ENCODE peak calls at places on chromosomes 13 and 19, in nine cellular contexts. M, K, D, Z, Y, E, N, R and J are unnamed samples. For H3K4me1, the result is how much of the 10 kb centered on the place peaks cover.

GRCh38 chr19:57664269-57665127 is 4.2 kb upstream of the ZSCAN4 start:
- DNase-seq in M (peak), K (peak), D (peak), Z (peak), Y (peak), E (peak), N (peak), R (peak), J (peak)

GRCh38 chr13:113458218-113459065 is 5.2 kb upstream of the ADPRHL1 start:
- DNase-seq in M (no peak), K (peak), D (no peak), Z (peak), Y (no peak), E (no peak), N (no peak), R (peak), J (no peak)

GRCh38 chr19:3369337-3370213 is 3.2 kb downstream of the NFIC start:
- DNase-seq in M (no peak), K (peak), D (peak), Z (peak), Y (peak), E (no peak), N (peak), R (peak), J (peak)

GRCh38 chr13:113565526-113566226 is 18.9 kb upstream of the TFDP1 start:
- DNase-seq in M (no peak), K (no peak), D (no peak), Z (no peak), Y (no peak), E (no peak), N (no peak), R (no peak), J (peak)

GRCh38 chr19:28889941-28890645 is 322.9 kb downstream of the UQCRFS1 start:
- DNase-seq in M (no peak), K (no peak), D (no peak), Z (no peak), Y (no peak), E (no peak), N (no peak), R (no peak), J (no peak)

GRCh38 chr13:106373304-106373988 is 162.0 kb downstream of the EFNB2 start:
- DNase-seq in M (no peak), K (no peak), D (no peak), Z (no peak), Y (no peak), E (no peak), N (no peak), R (no peak), J (no peak)

GRCh38 chr13:113544896-113545295 is 39.7 kb upstream of the TFDP1 start:
- DNase-seq in M (peak), K (peak), D (peak), Z (no peak), Y (no peak), E (no peak), N (no peak), R (peak), J (no peak)

GRCh38 chr19:24069907-24070657 is 16.9 kb upstream of the ZNF254 start:
- DNase-seq in M (no peak), K (no peak), D (peak), Z (no peak), Y (no peak), E (no peak), N (peak), R (no peak), J (no peak)

GRCh38 chr13:102983496-102983895 is 82.7 kb downstream of the SLC10A2 start:
- DNase-seq in M (no peak), K (no peak), D (no peak), Z (no peak), Y (no peak), E (no peak), N (no peak), R (no peak), J (no peak)

GRCh38 chr19:11995174-11995573 is 30.3 kb downstream of the ZNF763 start:
- DNase-seq in M (no peak), K (no peak), D (no peak), Z (no peak), Y (no peak), E (no peak), N (no peak), R (no peak), J (no peak)

GRCh38 chr13:73865027-73865426 is 269.2 kb downstream of the KLF12 start:
- DNase-seq in M (no peak), K (no peak), D (no peak), Z (no peak), Y (no peak), E (no peak), N (no peak), R (no peak), J (no peak)

GRCh38 chr13:42788601-42789000 is 7.2 kb downstream of the FAM216B start:
- DNase-seq in M (no peak), K (no peak), D (no peak), Z (no peak), Y (no peak), E (no peak), N (peak), R (no peak), J (no peak)

GRCh38 chr13:23657056-23657455 is 86.8 kb downstream of the TNFRSF19 start:
- DNase-seq in M (no peak), K (no peak), D (no peak), Z (no peak), Y (no peak), E (no peak), N (no peak), R (no peak), J (no peak)

GRCh38 chr13:79423801-79424642 is 18.0 kb upstream of the RBM26 start:
- DNase-seq in M (no peak), K (no peak), D (no peak), Z (peak), Y (no peak), E (peak), N (peak), R (no peak), J (no peak)

GRCh38 chr19:46413262-46414031 is at the start of gene CCDC8:
- DNase-seq in M (no peak), K (peak), D (peak), Z (peak), Y (peak), E (no peak), N (no peak), R (peak), J (peak)

GRCh38 chr19:46746281-46746965 is at the start of gene STRN4:
- DNase-seq in M (peak), K (peak), D (no peak), Z (peak), Y (peak), E (peak), N (peak), R (peak), J (no peak)

GRCh38 chr13:59425211-59425721 is 738.5 kb downstream of the DIAPH3 start:
- DNase-seq in M (no peak), K (no peak), D (no peak), Z (no peak), Y (no peak), E (no peak), N (no peak), R (no peak), J (no peak)

GRCh38 chr19:2613507-2614295 is 88.8 kb downstream of the GNG7 start:
- DNase-seq in M (no peak), K (no peak), D (peak), Z (peak), Y (peak), E (peak), N (peak), R (no peak), J (no peak)

GRCh38 chr13:95300625-95301134 is 571 bp downstream of the ABCC4 start:
- DNase-seq in M (peak), K (peak), D (peak), Z (peak), Y (peak), E (peak), N (peak), R (peak), J (peak)

GRCh38 chr13:42836930-42837329 is 55.5 kb downstream of the FAM216B start:
- DNase-seq in M (no peak), K (no peak), D (no peak), Z (peak), Y (no peak), E (no peak), N (peak), R (no peak), J (no peak)

GRCh38 chr19:29966594-29967249 is 24.7 kb downstream of the URI1 start:
- DNase-seq in M (no peak), K (no peak), D (no peak), Z (no peak), Y (no peak), E (no peak), N (peak), R (no peak), J (no peak)

GRCh38 chr13:21733475-21734311 is 62.8 kb downstream of the FGF9 start:
- DNase-seq in M (no peak), K (no peak), D (no peak), Z (peak), Y (no peak), E (no peak), N (no peak), R (no peak), J (no peak)

GRCh38 chr13:113789167-113789566 is 30.1 kb downstream of the TMEM255B start:
- DNase-seq in M (peak), K (no peak), D (no peak), Z (no peak), Y (no peak), E (no peak), N (no peak), R (no peak), J (no peak)

GRCh38 chr19:8498295-8498694 is 4.1 kb downstream of the PRAM1 start:
- DNase-seq in M (no peak), K (no peak), D (no peak), Z (no peak), Y (no peak), E (no peak), N (no peak), R (no peak), J (no peak)

GRCh38 chr13:61880576-61881283 is 465.1 kb upstream of the PCDH20 start:
- DNase-seq in M (no peak), K (no peak), D (no peak), Z (peak), Y (no peak), E (no peak), N (peak), R (no peak), J (no peak)

GRCh38 chr13:111327701-111328100 is 7.3 kb downstream of the TEX29 start:
- DNase-seq in M (no peak), K (no peak), D (no peak), Z (no peak), Y (no peak), E (no peak), N (no peak), R (no peak), J (no peak)

GRCh38 chr13:88376762-88377388 is 705.7 kb downstream of the SLITRK5 start:
- DNase-seq in M (no peak), K (no peak), D (no peak), Z (no peak), Y (no peak), E (no peak), N (no peak), R (no peak), J (no peak)

GRCh38 chr13:95355491-95355890 is 54.2 kb upstream of the ABCC4 start:
- DNase-seq in M (no peak), K (no peak), D (no peak), Z (no peak), Y (no peak), E (no peak), N (peak), R (no peak), J (no peak)

GRCh38 chr13:78121459-78122348 is 203.1 kb upstream of the EDNRB start:
- DNase-seq in M (no peak), K (peak), D (no peak), Z (peak), Y (no peak), E (peak), N (peak), R (peak), J (peak)

DNA sequence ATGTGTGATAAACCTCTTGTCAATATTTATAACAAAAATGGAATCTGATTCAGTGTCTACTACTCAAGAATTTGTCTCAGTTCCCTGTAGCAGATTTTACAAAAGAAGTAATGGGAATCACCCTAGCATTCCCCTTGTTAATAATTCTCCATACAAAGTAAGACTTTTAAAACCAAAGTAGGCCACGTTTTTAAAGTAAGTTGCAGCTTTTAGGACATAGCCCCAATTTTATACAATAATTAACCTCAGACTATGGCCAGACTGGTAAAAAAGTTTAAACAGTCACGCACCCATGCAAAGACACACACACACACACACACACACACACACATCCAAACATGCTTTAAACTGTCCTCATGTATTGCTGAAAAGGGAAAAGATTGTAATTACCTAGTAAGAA is 589.9 kb downstream of the PCDH9 start:
- DNase-seq in M (no peak), K (no peak), D (no peak), Z (no peak), Y (no peak), E (no peak), N (no peak), R (no peak), J (no peak)
- H3K4me1 ChIP-seq in M (under half), K (under half), D (under half), Z (under half), Y (under half), E (under half), N (under half), R (under half), J (under half)

GRCh38 chr19:33393286-33394005 is 19.9 kb downstream of the CEBPG start:
- DNase-seq in M (peak), K (no peak), D (peak), Z (peak), Y (no peak), E (no peak), N (no peak), R (peak), J (no peak)

GRCh38 chr19:33392341-33393285 is 19.1 kb downstream of the CEBPG start:
- DNase-seq in M (peak), K (no peak), D (peak), Z (no peak), Y (no peak), E (no peak), N (no peak), R (peak), J (no peak)

GRCh38 chr19:33394723-33395560 is 21.4 kb downstream of the CEBPG start:
- DNase-seq in M (peak), K (no peak), D (peak), Z (no peak), Y (no peak), E (no peak), N (no peak), R (no peak), J (no peak)

GRCh38 chr19:33395561-33396550 is 22.3 kb downstream of the CEBPG start:
- DNase-seq in M (peak), K (no peak), D (peak), Z (no peak), Y (peak), E (no peak), N (no peak), R (peak), J (no peak)

GRCh38 chr19:33394006-33394722 is 20.7 kb downstream of the CEBPG start:
- DNase-seq in M (peak), K (no peak), D (peak), Z (no peak), Y (peak), E (no peak), N (peak), R (no peak), J (no peak)
- H3K4me1 ChIP-seq in M (under half), K (under half), D (under half), Z (under half), Y (half or more), E (under half), N (under half), R (under half), J (under half)

GRCh38 chr19:39400997-39401548 is 5.6 kb upstream of the ZFP36 start:
- DNase-seq in M (no peak), K (no peak), D (no peak), Z (no peak), Y (no peak), E (no peak), N (no peak), R (no peak), J (no peak)

GRCh38 chr19:39403331-39404312 is 3.0 kb upstream of the ZFP36 start:
- DNase-seq in M (peak), K (peak), D (peak), Z (peak), Y (peak), E (peak), N (peak), R (peak), J (peak)

GRCh38 chr19:39402417-39403297 is 4.0 kb upstream of the ZFP36 start:
- DNase-seq in M (peak), K (peak), D (peak), Z (peak), Y (peak), E (peak), N (peak), R (peak), J (peak)

GRCh38 chr19:39399684-39400465 is 6.8 kb upstream of the ZFP36 start:
- DNase-seq in M (peak), K (no peak), D (no peak), Z (no peak), Y (no peak), E (no peak), N (no peak), R (no peak), J (no peak)

DNA sequence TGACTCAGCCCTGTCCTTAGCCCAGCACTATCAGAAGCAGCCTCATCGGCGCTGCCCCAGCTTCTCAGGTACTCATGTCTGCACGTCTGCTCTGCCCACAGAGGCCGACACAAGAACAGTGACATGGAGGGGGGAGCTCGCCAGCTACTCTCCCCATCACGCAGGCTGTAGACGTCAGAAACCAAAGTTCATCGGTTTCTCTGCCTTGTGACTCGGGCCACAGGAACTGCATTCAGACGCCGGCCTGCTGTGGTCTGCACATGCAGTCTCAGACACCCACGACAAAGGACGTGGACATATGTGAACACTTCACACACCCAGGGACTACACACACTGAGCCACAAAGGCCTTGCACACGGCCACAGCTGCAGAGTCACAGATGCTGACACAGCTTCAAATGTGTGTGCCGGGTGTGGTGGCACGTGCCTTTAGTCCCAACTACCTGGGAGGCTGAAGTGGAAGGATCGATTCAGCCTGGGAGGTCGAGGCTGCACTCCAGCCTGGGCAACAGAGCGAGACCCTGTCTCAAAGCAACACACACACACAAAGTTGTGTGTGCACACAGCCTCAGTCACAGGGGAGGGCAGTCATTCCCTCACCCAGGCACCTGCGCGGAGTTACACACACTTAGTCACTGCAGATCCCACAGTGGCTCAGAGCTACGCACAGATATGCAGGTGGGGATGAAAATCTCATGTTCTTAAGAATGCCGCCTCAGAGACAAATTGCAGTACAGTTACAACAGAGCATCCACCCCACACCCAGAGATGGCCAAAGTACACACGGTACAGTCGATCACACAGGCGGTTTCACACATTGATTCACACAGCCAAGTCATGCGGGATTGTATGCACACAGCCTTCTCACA is 4.9 kb upstream of the ZFP36 start:
- DNase-seq in M (peak), K (no peak), D (peak), Z (peak), Y (peak), E (peak), N (peak), R (no peak), J (peak)
- H3K4me1 ChIP-seq in M (half or more), K (under half), D (under half), Z (under half), Y (under half), E (half or more), N (under half), R (under half), J (under half)

GRCh38 chr19:16112778-16113177 is 1.1 kb downstream of the RAB8A start:
- DNase-seq in M (no peak), K (no peak), D (no peak), Z (no peak), Y (no peak), E (no peak), N (no peak), R (no peak), J (no peak)

GRCh38 chr19:16115309-16116039 is 3.8 kb downstream of the RAB8A start:
- DNase-seq in M (no peak), K (no peak), D (no peak), Z (no peak), Y (no peak), E (no peak), N (no peak), R (no peak), J (no peak)

GRCh38 chr19:16111160-16111908 is at the start of gene RAB8A:
- DNase-seq in M (peak), K (peak), D (peak), Z (peak), Y (peak), E (peak), N (peak), R (peak), J (peak)

GRCh38 chr19:16113727-16114126 is 2.0 kb downstream of the RAB8A start:
- DNase-seq in M (no peak), K (no peak), D (no peak), Z (no peak), Y (no peak), E (no peak), N (no peak), R (no peak), J (no peak)

DNA sequence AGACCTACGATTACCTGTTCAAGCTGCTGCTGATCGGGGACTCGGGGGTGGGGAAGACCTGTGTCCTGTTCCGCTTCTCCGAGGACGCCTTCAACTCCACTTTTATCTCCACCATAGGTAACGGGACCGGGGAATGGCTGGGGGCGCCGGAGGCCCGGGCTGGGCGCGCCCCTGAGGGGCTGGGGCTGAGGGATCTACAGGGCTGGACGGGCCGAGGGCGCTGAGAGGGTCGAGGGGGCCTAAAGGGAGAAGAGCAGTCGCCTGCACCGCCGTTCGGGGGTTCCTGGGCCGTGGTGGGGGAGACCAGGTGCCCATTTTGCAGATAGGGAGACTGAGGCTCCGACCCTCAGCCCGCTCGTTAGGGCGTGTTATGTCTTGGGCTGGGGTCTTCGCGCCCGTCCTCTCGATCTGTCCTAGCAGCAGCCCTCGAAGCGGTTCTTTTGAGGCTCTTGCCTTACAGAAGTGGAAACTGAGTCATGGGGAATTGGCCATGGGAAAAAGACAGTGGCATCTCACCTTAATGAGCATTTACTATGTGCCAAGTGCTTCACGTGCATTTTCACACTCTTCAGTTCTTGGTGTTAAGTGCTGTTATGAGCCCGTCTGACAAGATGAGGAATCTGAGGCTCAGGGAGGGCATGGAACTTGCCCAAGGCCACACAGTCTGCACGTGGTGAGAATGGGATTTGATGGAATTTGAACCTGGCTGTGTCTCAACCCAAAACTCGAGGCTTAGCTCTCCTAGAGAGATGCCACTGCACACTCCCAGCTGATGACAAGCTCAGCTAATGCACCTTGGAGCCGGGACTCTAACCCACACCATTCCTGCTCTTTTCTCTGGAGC is 442 bp downstream of the RAB8A start:
- DNase-seq in M (no peak), K (no peak), D (no peak), Z (no peak), Y (no peak), E (no peak), N (no peak), R (no peak), J (no peak)
- H3K4me1 ChIP-seq in M (under half), K (under half), D (under half), Z (under half), Y (under half), E (under half), N (under half), R (under half), J (under half)

GRCh38 chr19:53332484-53332883 is 1.1 kb upstream of the ZNF845 start:
- DNase-seq in M (no peak), K (no peak), D (no peak), Z (no peak), Y (no peak), E (no peak), N (no peak), R (peak), J (no peak)

GRCh38 chr19:53333466-53334449 is at the start of gene ZNF845:
- DNase-seq in M (peak), K (peak), D (peak), Z (peak), Y (peak), E (peak), N (peak), R (peak), J (peak)

GRCh38 chr19:53333071-53333465 is 481 bp upstream of the ZNF845 start:
- DNase-seq in M (peak), K (peak), D (peak), Z (peak), Y (peak), E (no peak), N (no peak), R (peak), J (no peak)

GRCh38 chr19:53328967-53329366 is 4.6 kb upstream of the ZNF845 start:
- DNase-seq in M (no peak), K (peak), D (peak), Z (no peak), Y (peak), E (peak), N (no peak), R (peak), J (no peak)
- H3K4me1 ChIP-seq in M (under half), K (under half), D (under half), Z (under half), Y (under half), E (under half), N (under half), R (under half), J (under half)